ENCODE peak calls at places on chromosomes 13 and 19, in seven cellular contexts. C, N, Z, U, J, S and T are unnamed samples.

GRCh38 chr19:13154911-13155471 is 4.8 kb downstream of the IER2 start:
- DNase-seq in C (peak; percentile 78), N (peak; percentile 81), Z (no peak), U (peak; percentile 69), J (peak; percentile 94), S (peak; percentile 71), T (peak; percentile 92)

GRCh38 chr19:30425885-30426838 is 54.0 kb downstream of the ZNF536 start:
- DNase-seq in C (no peak), N (no peak), Z (no peak), U (no peak), J (no peak), S (no peak), T (no peak)

GRCh38 chr19:9381367-9381785 is 18.6 kb downstream of the ZNF177 start:
- DNase-seq in C (no peak), N (no peak), Z (no peak), U (no peak), J (no peak), S (peak; percentile 5), T (no peak)

GRCh38 chr13:32136716-32137115 is 105.1 kb downstream of the FRY start:
- DNase-seq in C (no peak), N (no peak), Z (no peak), U (no peak), J (no peak), S (no peak), T (no peak)

GRCh38 chr19:50649433-50650391 is at the start of gene C19orf81:
- DNase-seq in C (peak; percentile 41), N (no peak), Z (no peak), U (no peak), J (no peak), S (no peak), T (no peak)

GRCh38 chr19:24029941-24030636 is 56.9 kb upstream of the ZNF254 start:
- DNase-seq in C (no peak), N (no peak), Z (no peak), U (no peak), J (no peak), S (no peak), T (no peak)

GRCh38 chr19:28862238-28862637 is 350.7 kb downstream of the UQCRFS1 start:
- DNase-seq in C (no peak), N (no peak), Z (no peak), U (no peak), J (no peak), S (no peak), T (no peak)

GRCh38 chr13:114140909-114141255 is 8.5 kb upstream of the RASA3 start:
- DNase-seq in C (no peak), N (no peak), Z (no peak), U (no peak), J (no peak), S (no peak), T (no peak)

GRCh38 chr13:67140006-67140405 is 90.1 kb downstream of the PCDH9 start:
- DNase-seq in C (no peak), N (no peak), Z (no peak), U (no peak), J (peak; percentile 17), S (no peak), T (no peak)

GRCh38 chr13:110712081-110712848 is 1.2 kb upstream of the ING1 start:
- DNase-seq in C (peak; percentile 84), N (peak; percentile 93), Z (peak; percentile 53), U (peak; percentile 87), J (peak; percentile 87), S (peak; percentile 78), T (peak; percentile 89)

GRCh38 chr19:54172413-54172763 is 572 bp downstream of the TMC4 start:
- DNase-seq in C (no peak), N (no peak), Z (no peak), U (no peak), J (peak; percentile 48), S (no peak), T (peak; percentile 78)

GRCh38 chr19:38915329-38916321 is 3.6 kb upstream of the CCER2 start:
- DNase-seq in C (no peak), N (no peak), Z (no peak), U (no peak), J (no peak), S (no peak), T (peak; percentile 71)

GRCh38 chr13:31485651-31486051 is 253.7 kb upstream of the RXFP2 start:
- DNase-seq in C (peak; percentile 6), N (no peak), Z (no peak), U (no peak), J (no peak), S (peak; percentile 71), T (no peak)

GRCh38 chr13:73513751-73514150 is 454.9 kb downstream of the KLF5 start:
- DNase-seq in C (no peak), N (no peak), Z (no peak), U (no peak), J (no peak), S (no peak), T (no peak)

GRCh38 chr13:48356750-48357149 is 53.2 kb downstream of the RB1 start:
- DNase-seq in C (no peak), N (no peak), Z (no peak), U (no peak), J (no peak), S (no peak), T (no peak)